ENCODE peak calls at places on chromosomes 11 and 22, in seven cellular contexts. One of them, this sample, is unnamed.

GRCh38 chr11:67671211-67671520 is 3.3 kb downstream of the ALDH3B2 start:
- DNase-seq in RWPE1: no peak
- DNase-seq in dorsolateral prefrontal cortex: no peak
- DNase-seq in Calu3: no peak
- DNase-seq in choroid plexus epithelial cell: no peak
- DNase-seq in GM10248: no peak
- DNase-seq in GM23338: no peak
- DNase-seq in this sample: no peak

GRCh38 chr11:128506384-128506783 is 81.0 kb downstream of the ETS1 start:
- DNase-seq in dorsolateral prefrontal cortex: no peak
- DNase-seq in Calu3: no peak
- DNase-seq in choroid plexus epithelial cell: no peak
- DNase-seq in GM10248: no peak
- DNase-seq in RWPE1: no peak
- DNase-seq in GM23338: no peak
- DNase-seq in this sample: no peak

GRCh38 chr11:32451808-32452207 is 16.5 kb upstream of the WT1 start:
- DNase-seq in GM23338: no peak
- DNase-seq in dorsolateral prefrontal cortex: no peak
- DNase-seq in choroid plexus epithelial cell: no peak
- DNase-seq in GM10248: no peak
- DNase-seq in Calu3: no peak
- DNase-seq in RWPE1: no peak
- DNase-seq in this sample: no peak

GRCh38 chr11:292211-293121 is 3.5 kb downstream of the PGGHG start:
- DNase-seq in RWPE1: no peak
- DNase-seq in Calu3: no peak
- DNase-seq in dorsolateral prefrontal cortex: no peak
- DNase-seq in choroid plexus epithelial cell: no peak
- DNase-seq in GM23338: no peak
- DNase-seq in GM10248: no peak
- DNase-seq in this sample: no peak

GRCh38 chr11:2300936-2301630 is 635 bp downstream of the C11orf21 start:
- DNase-seq in GM10248: no peak
- DNase-seq in choroid plexus epithelial cell: no peak
- DNase-seq in GM23338: no peak
- DNase-seq in Calu3: no peak
- DNase-seq in dorsolateral prefrontal cortex: no peak
- DNase-seq in RWPE1: no peak
- DNase-seq in this sample: no peak

GRCh38 chr22:21942407-21942895 is 10.2 kb downstream of the PPM1F start:
- DNase-seq in GM10248: no peak
- DNase-seq in Calu3: peak; percentile 37
- DNase-seq in GM23338: no peak
- DNase-seq in choroid plexus epithelial cell: peak; percentile 87
- DNase-seq in RWPE1: peak; percentile 63
- DNase-seq in dorsolateral prefrontal cortex: no peak
- DNase-seq in this sample: peak; percentile 28

GRCh38 chr11:70650075-70650909 is 252.0 kb downstream of the CTTN start:
- DNase-seq in GM10248: peak; percentile 69
- DNase-seq in GM23338: peak; percentile 91
- DNase-seq in dorsolateral prefrontal cortex: no peak
- DNase-seq in choroid plexus epithelial cell: peak; percentile 74
- DNase-seq in Calu3: peak; percentile 76
- DNase-seq in RWPE1: peak; percentile 84
- DNase-seq in this sample: peak; percentile 62

GRCh38 chr22:40922484-40923303 is 28.5 kb upstream of the RBX1 start:
- DNase-seq in choroid plexus epithelial cell: peak; percentile 85
- DNase-seq in GM23338: peak; percentile 72
- DNase-seq in RWPE1: peak; percentile 13
- DNase-seq in Calu3: peak; percentile 28
- DNase-seq in dorsolateral prefrontal cortex: no peak
- DNase-seq in GM10248: peak; percentile 49
- DNase-seq in this sample: peak; percentile 72

GRCh38 chr11:17544181-17544622 is at the start of gene USH1C:
- DNase-seq in GM10248: no peak
- DNase-seq in choroid plexus epithelial cell: no peak
- DNase-seq in Calu3: peak; percentile 87
- DNase-seq in GM23338: peak; percentile 77
- DNase-seq in dorsolateral prefrontal cortex: no peak
- DNase-seq in RWPE1: peak; percentile 46
- DNase-seq in this sample: no peak

GRCh38 chr11:78630155-78630554 is 55.5 kb upstream of the NARS2 start:
- DNase-seq in Calu3: no peak
- DNase-seq in GM23338: no peak
- DNase-seq in choroid plexus epithelial cell: no peak
- DNase-seq in RWPE1: no peak
- DNase-seq in GM10248: no peak
- DNase-seq in dorsolateral prefrontal cortex: no peak
- DNase-seq in this sample: no peak

GRCh38 chr11:35404397-35404775 is 15.0 kb downstream of the SLC1A2 start:
- DNase-seq in dorsolateral prefrontal cortex: no peak
- DNase-seq in choroid plexus epithelial cell: peak; percentile 57
- DNase-seq in GM23338: peak; percentile 87
- DNase-seq in RWPE1: no peak
- DNase-seq in GM10248: no peak
- DNase-seq in Calu3: peak; percentile 74
- DNase-seq in this sample: peak; percentile 31

GRCh38 chr11:88631497-88631896 is 294.0 kb upstream of the CTSC start:
- DNase-seq in Calu3: no peak
- DNase-seq in RWPE1: peak; percentile 20
- DNase-seq in GM10248: no peak
- DNase-seq in dorsolateral prefrontal cortex: no peak
- DNase-seq in choroid plexus epithelial cell: peak; percentile 5
- DNase-seq in GM23338: peak; percentile 25
- DNase-seq in this sample: no peak

GRCh38 chr22:26482171-26482570 is 1.4 kb downstream of the HPS4 start:
- DNase-seq in GM23338: no peak
- DNase-seq in GM10248: no peak
- DNase-seq in choroid plexus epithelial cell: no peak
- DNase-seq in Calu3: no peak
- DNase-seq in RWPE1: no peak
- DNase-seq in dorsolateral prefrontal cortex: no peak
- DNase-seq in this sample: no peak

GRCh38 chr22:27139935-27140493 is 482.6 kb downstream of the MIAT start:
- DNase-seq in dorsolateral prefrontal cortex: no peak
- DNase-seq in GM10248: no peak
- DNase-seq in GM23338: no peak
- DNase-seq in Calu3: no peak
- DNase-seq in choroid plexus epithelial cell: peak; percentile 87
- DNase-seq in RWPE1: peak; percentile 39
- DNase-seq in this sample: no peak

GRCh38 chr22:44361391-44362126 is 48.8 kb upstream of the SHISAL1 start:
- DNase-seq in GM10248: no peak
- DNase-seq in dorsolateral prefrontal cortex: no peak
- DNase-seq in GM23338: no peak
- DNase-seq in Calu3: peak; percentile 17
- DNase-seq in choroid plexus epithelial cell: no peak
- DNase-seq in RWPE1: peak; percentile 38
- DNase-seq in this sample: no peak

GRCh38 chr22:44362249-44363040 is 49.7 kb upstream of the SHISAL1 start:
- DNase-seq in dorsolateral prefrontal cortex: no peak
- DNase-seq in GM10248: no peak
- DNase-seq in GM23338: no peak
- DNase-seq in Calu3: no peak
- DNase-seq in RWPE1: no peak
- DNase-seq in choroid plexus epithelial cell: no peak
- DNase-seq in this sample: no peak

GRCh38 chr22:44360306-44360685 is 47.5 kb upstream of the SHISAL1 start:
- DNase-seq in RWPE1: no peak
- DNase-seq in GM10248: no peak
- DNase-seq in GM23338: no peak
- DNase-seq in Calu3: no peak
- DNase-seq in choroid plexus epithelial cell: no peak
- DNase-seq in dorsolateral prefrontal cortex: no peak
- DNase-seq in this sample: no peak

GRCh38 chr22:44359496-44360110 is 46.9 kb upstream of the SHISAL1 start:
- DNase-seq in choroid plexus epithelial cell: no peak
- DNase-seq in GM23338: no peak
- DNase-seq in dorsolateral prefrontal cortex: no peak
- DNase-seq in GM10248: no peak
- DNase-seq in RWPE1: no peak
- DNase-seq in Calu3: no peak
- DNase-seq in this sample: no peak

DNA sequence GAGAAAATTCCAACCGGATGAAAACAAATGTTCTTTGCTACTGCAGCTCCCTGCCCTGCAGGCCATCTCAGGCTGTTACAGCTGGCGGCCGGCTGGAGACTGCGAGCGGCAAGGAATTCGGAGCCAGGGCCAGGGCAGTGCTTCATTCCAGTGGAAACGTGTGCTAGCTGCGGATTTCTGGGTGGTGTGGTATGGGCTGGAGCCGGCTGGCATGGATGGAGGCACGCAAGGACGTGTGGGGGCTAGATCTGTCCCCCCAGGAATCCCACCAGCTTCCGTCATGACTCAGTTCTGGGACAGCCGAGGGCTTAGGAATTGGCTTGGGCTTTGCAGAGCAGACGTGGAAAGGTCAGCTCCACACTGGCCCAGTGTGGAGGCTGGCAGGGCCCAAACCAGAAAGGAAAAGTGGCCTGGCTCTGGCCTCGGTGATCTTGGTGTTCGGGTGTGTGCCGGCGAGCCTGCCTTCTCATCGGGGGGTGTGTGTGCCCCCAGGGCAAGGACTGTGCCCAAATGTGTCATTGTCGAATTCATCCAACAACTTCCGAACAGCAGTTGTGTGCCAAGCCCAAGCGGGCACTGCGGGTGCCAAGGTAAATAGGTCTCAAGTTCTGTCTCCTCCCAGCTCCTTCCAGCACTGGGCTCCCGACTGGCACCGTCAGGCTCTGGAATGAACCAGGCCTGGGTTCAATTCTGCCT is 48.1 kb upstream of the SHISAL1 start:
- DNase-seq in GM10248: no peak
- DNase-seq in Calu3: peak; percentile 72
- DNase-seq in choroid plexus epithelial cell: peak; percentile 37
- DNase-seq in RWPE1: peak; percentile 73
- DNase-seq in GM23338: peak; percentile 50
- DNase-seq in dorsolateral prefrontal cortex: no peak
- DNase-seq in this sample: no peak
- TF ChIP-seq CTCF in GM10248: no peak
- TF ChIP-seq CTCF in Calu3: no peak
- TF ChIP-seq CTCF in choroid plexus epithelial cell: peak; percentile 37
- TF ChIP-seq CTCF in RWPE1: peak; percentile 44
- TF ChIP-seq CTCF in GM23338: no peak
- TF ChIP-seq CTCF in dorsolateral prefrontal cortex: no peak
- TF ChIP-seq CTCF in this sample: no peak

GRCh38 chr22:44316393-44317162 is 3.8 kb upstream of the SHISAL1 start:
- DNase-seq in GM23338: no peak
- DNase-seq in Calu3: no peak
- DNase-seq in dorsolateral prefrontal cortex: no peak
- DNase-seq in choroid plexus epithelial cell: no peak
- DNase-seq in GM10248: no peak
- DNase-seq in RWPE1: no peak
- DNase-seq in this sample: no peak
- TF ChIP-seq CTCF in GM23338: no peak
- TF ChIP-seq CTCF in Calu3: no peak
- TF ChIP-seq CTCF in dorsolateral prefrontal cortex: no peak
- TF ChIP-seq CTCF in choroid plexus epithelial cell: no peak
- TF ChIP-seq CTCF in GM10248: no peak
- TF ChIP-seq CTCF in RWPE1: no peak
- TF ChIP-seq CTCF in this sample: no peak

GRCh38 chr11:119605137-119605675 is 123.8 kb downstream of the NECTIN1 start:
- DNase-seq in dorsolateral prefrontal cortex: no peak
- DNase-seq in GM10248: no peak
- DNase-seq in Calu3: no peak
- DNase-seq in GM23338: no peak
- DNase-seq in RWPE1: no peak
- DNase-seq in choroid plexus epithelial cell: no peak
- DNase-seq in this sample: no peak

GRCh38 chr11:119607726-119608125 is 121.3 kb downstream of the NECTIN1 start:
- DNase-seq in GM10248: no peak
- DNase-seq in GM23338: no peak
- DNase-seq in Calu3: no peak
- DNase-seq in choroid plexus epithelial cell: no peak
- DNase-seq in dorsolateral prefrontal cortex: no peak
- DNase-seq in RWPE1: no peak
- DNase-seq in this sample: no peak

GRCh38 chr11:119599864-119600593 is 129.0 kb downstream of the NECTIN1 start:
- DNase-seq in GM10248: no peak
- DNase-seq in choroid plexus epithelial cell: no peak
- DNase-seq in RWPE1: no peak
- DNase-seq in dorsolateral prefrontal cortex: no peak
- DNase-seq in GM23338: no peak
- DNase-seq in Calu3: no peak
- DNase-seq in this sample: peak; percentile 45

GRCh38 chr11:119608201-119608600 is 120.8 kb downstream of the NECTIN1 start:
- DNase-seq in GM10248: no peak
- DNase-seq in GM23338: no peak
- DNase-seq in choroid plexus epithelial cell: no peak
- DNase-seq in RWPE1: no peak
- DNase-seq in Calu3: no peak
- DNase-seq in dorsolateral prefrontal cortex: no peak
- DNase-seq in this sample: no peak

DNA sequence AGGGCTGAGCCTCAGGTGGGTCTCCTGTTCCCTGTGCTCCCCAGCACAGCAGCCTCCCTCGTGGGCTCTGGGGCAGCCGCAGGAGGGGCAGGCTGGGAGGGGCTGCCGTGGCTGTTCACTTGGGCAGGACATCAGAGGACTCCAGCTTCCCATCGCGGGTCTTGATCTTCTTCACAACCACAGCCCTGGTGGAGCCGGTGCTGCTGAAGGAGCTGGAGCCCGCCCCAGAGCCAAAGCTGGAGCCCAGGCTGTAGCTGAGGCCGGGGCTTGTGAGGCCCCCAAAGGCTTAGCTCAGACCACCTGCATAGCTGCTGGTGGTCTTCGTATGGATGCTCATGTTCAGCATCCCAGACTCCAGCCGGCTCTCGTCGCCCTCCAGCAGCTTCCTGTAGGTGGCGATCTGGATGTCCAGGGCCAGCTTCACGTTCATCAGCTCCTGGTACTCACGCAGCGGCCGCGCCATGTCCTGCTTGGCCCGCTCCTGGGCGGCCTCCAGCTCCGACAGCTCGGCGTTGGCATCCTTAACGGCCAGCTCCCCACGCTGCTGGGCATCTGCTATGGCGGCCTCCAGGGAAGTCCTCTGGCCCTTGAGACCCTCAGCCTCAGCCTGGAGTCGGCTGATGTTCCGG is 126.1 kb downstream of the NECTIN1 start:
- DNase-seq in GM10248: no peak
- DNase-seq in RWPE1: no peak
- DNase-seq in choroid plexus epithelial cell: no peak
- DNase-seq in GM23338: peak; percentile 60
- DNase-seq in Calu3: no peak
- DNase-seq in dorsolateral prefrontal cortex: no peak
- DNase-seq in this sample: no peak
- TF ChIP-seq CTCF in GM10248: no peak
- TF ChIP-seq CTCF in RWPE1: no peak
- TF ChIP-seq CTCF in choroid plexus epithelial cell: peak; percentile 33
- TF ChIP-seq CTCF in GM23338: peak; percentile 45
- TF ChIP-seq CTCF in Calu3: no peak
- TF ChIP-seq CTCF in dorsolateral prefrontal cortex: no peak
- TF ChIP-seq CTCF in this sample: no peak

DNA sequence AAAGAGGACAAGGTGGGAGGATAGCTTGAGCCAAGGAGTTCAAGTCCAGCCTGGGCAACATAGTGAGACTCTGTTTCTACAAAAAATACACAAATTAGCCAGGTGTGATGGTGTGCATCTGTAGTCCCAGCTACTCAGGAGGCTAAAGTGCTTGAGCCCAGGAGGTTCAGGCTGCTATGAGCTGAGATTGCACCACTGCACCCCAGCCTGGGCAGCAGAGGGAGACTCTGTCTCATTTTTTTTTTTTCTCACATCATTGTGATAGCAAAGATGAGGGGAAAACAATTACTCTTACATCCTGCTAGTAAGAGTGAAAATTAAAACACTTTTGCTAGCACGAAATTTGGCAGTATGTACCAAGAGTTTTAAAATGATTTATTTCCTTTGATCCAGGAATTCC is 463.7 kb downstream of the TMEM135 start:
- DNase-seq in RWPE1: no peak
- DNase-seq in Calu3: no peak
- DNase-seq in GM23338: no peak
- DNase-seq in dorsolateral prefrontal cortex: no peak
- DNase-seq in choroid plexus epithelial cell: no peak
- DNase-seq in GM10248: no peak
- DNase-seq in this sample: no peak
- TF ChIP-seq CTCF in RWPE1: no peak
- TF ChIP-seq CTCF in Calu3: no peak
- TF ChIP-seq CTCF in GM23338: peak; percentile 38
- TF ChIP-seq CTCF in dorsolateral prefrontal cortex: no peak
- TF ChIP-seq CTCF in choroid plexus epithelial cell: no peak
- TF ChIP-seq CTCF in GM10248: no peak
- TF ChIP-seq CTCF in this sample: no peak